ENCODE peak calls at places on chromosomes 5 and 9, in seven cellular contexts. L, D, K, S, M, X and G are unnamed samples. For H3K4me1, the result is how much of the 10 kb centered on the place peaks cover.

GRCh38 chr5:33369470-33370134 is 71.2 kb upstream of the TARS1 start:
- DNase-seq in L (no peak), D (no peak), K (no peak), S (no peak), M (no peak), X (peak), G (no peak)

GRCh38 chr5:40165789-40166728 is 513.7 kb upstream of the PTGER4 start:
- DNase-seq in L (no peak), D (no peak), K (no peak), S (no peak), M (no peak), X (peak), G (no peak)

GRCh38 chr9:92164975-92165374 is 49.8 kb upstream of the SPTLC1 start:
- DNase-seq in L (no peak), D (no peak), K (no peak), S (no peak), M (no peak), X (no peak), G (no peak)

GRCh38 chr5:71697967-71698366 is 21.1 kb upstream of the CARTPT start:
- DNase-seq in L (peak), D (no peak), K (no peak), S (no peak), M (no peak), X (no peak), G (no peak)

GRCh38 chr9:20620658-20621552 is 1.4 kb downstream of the MLLT3 start:
- DNase-seq in L (peak), D (peak), K (peak), S (peak), M (peak), X (peak), G (no peak)

GRCh38 chr5:126138475-126139005 is 284.7 kb upstream of the GRAMD2B start:
- DNase-seq in L (no peak), D (no peak), K (no peak), S (no peak), M (no peak), X (peak), G (no peak)

GRCh38 chr5:178640331-178641045 is 13.6 kb upstream of the CLK4 start:
- DNase-seq in L (no peak), D (no peak), K (no peak), S (no peak), M (no peak), X (no peak), G (no peak)

GRCh38 chr9:129944501-129945116 is 98.4 kb downstream of the FNBP1 start:
- DNase-seq in L (no peak), D (no peak), K (no peak), S (no peak), M (no peak), X (no peak), G (no peak)

GRCh38 chr5:138978085-138978484 is 103.0 kb upstream of the LRRTM2 start:
- DNase-seq in L (no peak), D (no peak), K (no peak), S (no peak), M (no peak), X (no peak), G (no peak)

GRCh38 chr9:98897745-98898144 is 46.0 kb upstream of the COL15A1 start:
- DNase-seq in L (no peak), D (no peak), K (no peak), S (no peak), M (no peak), X (peak), G (no peak)

GRCh38 chr9:137556069-137556838 is 4.6 kb downstream of the MRPL41 start:
- DNase-seq in L (peak), D (no peak), K (no peak), S (no peak), M (no peak), X (peak), G (no peak)

GRCh38 chr9:124792976-124793594 is 16.2 kb downstream of the OLFML2A start:
- DNase-seq in L (no peak), D (no peak), K (peak), S (no peak), M (no peak), X (peak), G (no peak)

GRCh38 chr9:16396389-16396788 is 474.1 kb downstream of the BNC2 start:
- DNase-seq in L (no peak), D (no peak), K (no peak), S (no peak), M (no peak), X (peak), G (no peak)

GRCh38 chr9:16337322-16338029 is 533.0 kb downstream of the BNC2 start:
- DNase-seq in L (no peak), D (no peak), K (no peak), S (no peak), M (no peak), X (peak), G (no peak)

GRCh38 chr9:121300283-121301119 is 32.5 kb downstream of the GSN start:
- DNase-seq in L (no peak), D (peak), K (no peak), S (no peak), M (peak), X (no peak), G (no peak)
- H3K4me1 ChIP-seq in L (under half), D (under half), K (half or more), S (under half), M (under half), X (under half), G (half or more)

GRCh38 chr9:2195211-2195610 is 180.1 kb downstream of the SMARCA2 start:
- DNase-seq in L (no peak), D (no peak), K (no peak), S (no peak), M (no peak), X (no peak), G (no peak)

GRCh38 chr9:2198956-2199635 is 183.9 kb downstream of the SMARCA2 start:
- DNase-seq in L (no peak), D (no peak), K (no peak), S (no peak), M (no peak), X (no peak), G (no peak)

GRCh38 chr9:2199999-2200796 is 185.1 kb downstream of the SMARCA2 start:
- DNase-seq in L (no peak), D (no peak), K (no peak), S (no peak), M (no peak), X (no peak), G (no peak)
- TF ChIP-seq CTCF in L (no peak), D (no peak), K (no peak), S (no peak), M (no peak), X (no peak), G (no peak)

DNA sequence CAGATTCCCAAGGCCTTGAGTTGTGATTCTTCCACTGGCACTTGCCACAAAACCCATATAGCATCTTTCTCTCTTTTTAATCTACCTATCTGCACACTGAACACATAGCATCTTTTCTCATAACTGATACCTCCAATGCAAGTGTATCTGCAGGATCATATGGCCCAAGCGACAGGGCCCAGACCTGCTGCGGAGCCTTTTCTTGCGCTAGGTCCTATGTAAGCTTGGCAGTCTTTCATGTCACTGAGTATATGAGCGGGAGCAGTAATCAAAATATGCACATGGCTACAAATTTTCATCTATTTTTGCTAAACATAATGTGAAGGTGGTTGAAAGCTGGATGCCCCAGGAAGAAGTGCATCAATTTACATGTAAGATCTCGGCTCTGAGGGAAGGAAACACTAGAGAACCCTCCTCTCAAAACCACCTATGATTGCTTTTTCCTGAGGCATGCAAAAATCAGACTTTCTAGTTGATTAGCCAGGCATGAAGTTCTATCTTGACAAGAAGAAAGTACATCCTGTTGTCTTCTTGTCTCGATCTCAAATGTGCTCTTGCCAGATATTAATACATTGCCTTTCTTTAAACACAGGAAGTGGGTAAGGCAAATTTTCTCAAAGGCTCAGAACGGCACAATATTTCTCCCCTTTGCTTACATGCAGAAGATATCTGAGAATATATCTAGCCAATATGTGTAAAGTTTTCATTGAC is 26.9 kb upstream of the CEMIP2 start:
- DNase-seq in L (no peak), D (no peak), K (no peak), S (no peak), M (no peak), X (no peak), G (no peak)
- H3K4me1 ChIP-seq in L (under half), D (half or more), K (under half), S (under half), M (under half), X (under half), G (under half)

GRCh38 chr5:148585988-148586387 is 68.3 kb downstream of the HTR4 start:
- DNase-seq in L (no peak), D (no peak), K (no peak), S (no peak), M (no peak), X (no peak), G (no peak)
- TF ChIP-seq CTCF in L (no peak), D (no peak), K (no peak), S (no peak), M (no peak), X (no peak), G (no peak)

GRCh38 chr9:95135756-95136155 is 181.8 kb downstream of the FANCC start:
- DNase-seq in L (no peak), D (no peak), K (no peak), S (no peak), M (no peak), X (no peak), G (no peak)
- H3K4me1 ChIP-seq in L (under half), D (under half), K (under half), S (under half), M (under half), X (under half), G (under half)

GRCh38 chr9:71223953-71224538 is 102.6 kb upstream of the TRPM3 start:
- DNase-seq in L (no peak), D (no peak), K (no peak), S (no peak), M (no peak), X (no peak), G (no peak)
- TF ChIP-seq CTCF in L (no peak), D (no peak), K (no peak), S (no peak), M (no peak), X (no peak), G (no peak)

GRCh38 chr9:110129460-110129859 is 78.5 kb downstream of the C9orf152 start:
- DNase-seq in L (no peak), D (no peak), K (no peak), S (no peak), M (no peak), X (no peak), G (no peak)

GRCh38 chr9:110128664-110129329 is 79.2 kb downstream of the C9orf152 start:
- DNase-seq in L (no peak), D (no peak), K (no peak), S (no peak), M (no peak), X (no peak), G (no peak)

GRCh38 chr9:110131499-110131898 is 76.5 kb downstream of the C9orf152 start:
- DNase-seq in L (no peak), D (no peak), K (no peak), S (no peak), M (no peak), X (no peak), G (no peak)

GRCh38 chr9:110130211-110130610 is 77.7 kb downstream of the C9orf152 start:
- DNase-seq in L (no peak), D (no peak), K (no peak), S (no peak), M (no peak), X (no peak), G (no peak)

DNA sequence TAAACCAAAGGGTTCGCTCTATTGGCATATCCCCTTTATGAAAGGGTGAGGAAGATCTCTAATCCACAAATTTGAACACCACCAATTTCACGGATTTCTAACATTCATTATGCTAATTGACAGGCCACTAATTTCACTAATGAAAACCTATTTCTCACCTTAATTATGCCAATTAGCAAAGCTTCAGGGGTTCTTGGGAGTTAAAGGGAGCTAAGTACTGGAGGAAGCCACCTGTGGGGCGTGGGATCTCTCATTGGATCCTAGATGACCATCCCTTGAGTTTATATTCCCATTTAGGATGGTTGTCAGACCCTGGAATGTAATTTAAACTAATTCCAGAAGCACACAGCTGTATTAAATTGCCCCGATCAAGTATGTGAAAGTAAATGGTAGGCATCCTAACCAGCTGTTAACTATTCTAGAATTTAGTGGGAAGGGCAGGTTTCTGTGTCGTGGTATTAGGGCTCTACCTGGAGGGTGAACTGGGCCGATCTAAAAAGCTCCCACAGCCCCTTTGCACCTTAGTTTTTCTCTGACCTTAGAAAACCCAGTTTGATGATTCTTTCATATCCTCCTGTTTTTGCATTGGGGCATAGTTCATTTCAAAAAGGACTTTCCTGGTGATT is 77.1 kb downstream of the C9orf152 start:
- DNase-seq in L (no peak), D (no peak), K (no peak), S (no peak), M (no peak), X (no peak), G (no peak)
- H3K4me1 ChIP-seq in L (under half), D (half or more), K (under half), S (half or more), M (under half), X (half or more), G (under half)

GRCh38 chr5:158677490-158677838 is 422.3 kb downstream of the EBF1 start:
- DNase-seq in L (no peak), D (no peak), K (no peak), S (no peak), M (no peak), X (no peak), G (no peak)
- TF ChIP-seq CTCF in L (no peak), D (no peak), K (no peak), S (no peak), M (no peak), X (no peak), G (no peak)